ENCODE peak calls at places on chromosomes 7 and 10, in six cellular contexts. Z is lower lobe of right lung, K is PC-3, J is heart left ventricle, U is sigmoid colon, W is HL-60. O is an unnamed sample.

GRCh38 chr10:112732277-112732891 is 217.7 kb upstream of the TCF7L2 start:
- DNase-seq in Z (no peak), K (peak; percentile 10), J (no peak), U (no peak), W (no peak), O (no peak)

GRCh38 chr7:63043657-63044543 is 954.7 kb upstream of the ZNF722 start:
- DNase-seq in Z (no peak), K (no peak), J (no peak), U (no peak), W (no peak), O (no peak)

GRCh38 chr7:34043461-34044318 is 138.4 kb downstream of the BMPER start:
- DNase-seq in Z (no peak), K (no peak), J (no peak), U (no peak), W (no peak), O (no peak)

GRCh38 chr10:101485207-101485606 is 102.8 kb downstream of the POLL start:
- DNase-seq in Z (no peak), K (no peak), J (no peak), U (no peak), W (no peak), O (no peak)

GRCh38 chr7:156993925-156994235 is 16.6 kb downstream of the MNX1 start:
- DNase-seq in Z (no peak), K (no peak), J (no peak), U (no peak), W (no peak), O (no peak)

GRCh38 chr10:29926649-29927048 is 132.7 kb downstream of the JCAD start:
- DNase-seq in Z (no peak), K (peak; percentile 38), J (no peak), U (no peak), W (no peak), O (no peak)

GRCh38 chr7:151801782-151802468 is 75.0 kb downstream of the PRKAG2 start:
- DNase-seq in Z (peak; percentile 22), K (no peak), J (no peak), U (no peak), W (no peak), O (no peak)

GRCh38 chr7:70193514-70193913 is 595.2 kb downstream of the AUTS2 start:
- DNase-seq in Z (no peak), K (no peak), J (no peak), U (no peak), W (no peak), O (no peak)

GRCh38 chr7:150515752-150516151 is 1.1 kb downstream of the GIMAP7 start:
- DNase-seq in Z (no peak), K (no peak), J (no peak), U (no peak), W (no peak), O (no peak)

GRCh38 chr10:30184397-30185033 is 125.1 kb upstream of the JCAD start:
- DNase-seq in Z (no peak), K (no peak), J (no peak), U (no peak), W (no peak), O (no peak)

GRCh38 chr7:55794527-55794926 is 68.0 kb downstream of the SEPTIN14 start:
- DNase-seq in Z (no peak), K (peak; percentile 86), J (no peak), U (no peak), W (no peak), O (no peak)

GRCh38 chr7:37925620-37926019 is 5.2 kb downstream of the EPDR1 start:
- DNase-seq in Z (no peak), K (no peak), J (no peak), U (no peak), W (no peak), O (no peak)

GRCh38 chr10:91778485-91778884 is 19.7 kb upstream of the TNKS2 start:
- DNase-seq in Z (no peak), K (no peak), J (no peak), U (no peak), W (no peak), O (no peak)

GRCh38 chr7:51455086-51455485 is 138.5 kb upstream of the COBL start:
- DNase-seq in Z (no peak), K (no peak), J (no peak), U (no peak), W (no peak), O (no peak)

GRCh38 chr10:63114031-63114814 is 18.9 kb upstream of the NRBF2 start:
- DNase-seq in Z (peak; percentile 62), K (peak; percentile 87), J (peak; percentile 63), U (peak; percentile 93), W (peak; percentile 79), O (peak; percentile 82)

GRCh38 chr10:63120554-63120953 is 12.6 kb upstream of the NRBF2 start:
- DNase-seq in Z (no peak), K (no peak), J (no peak), U (no peak), W (no peak), O (no peak)

GRCh38 chr10:63110940-63111339 is 22.2 kb upstream of the NRBF2 start:
- DNase-seq in Z (no peak), K (no peak), J (no peak), U (no peak), W (no peak), O (no peak)

GRCh38 chr10:63116452-63117072 is 16.6 kb upstream of the NRBF2 start:
- DNase-seq in Z (no peak), K (peak; percentile 46), J (no peak), U (no peak), W (no peak), O (no peak)

DNA sequence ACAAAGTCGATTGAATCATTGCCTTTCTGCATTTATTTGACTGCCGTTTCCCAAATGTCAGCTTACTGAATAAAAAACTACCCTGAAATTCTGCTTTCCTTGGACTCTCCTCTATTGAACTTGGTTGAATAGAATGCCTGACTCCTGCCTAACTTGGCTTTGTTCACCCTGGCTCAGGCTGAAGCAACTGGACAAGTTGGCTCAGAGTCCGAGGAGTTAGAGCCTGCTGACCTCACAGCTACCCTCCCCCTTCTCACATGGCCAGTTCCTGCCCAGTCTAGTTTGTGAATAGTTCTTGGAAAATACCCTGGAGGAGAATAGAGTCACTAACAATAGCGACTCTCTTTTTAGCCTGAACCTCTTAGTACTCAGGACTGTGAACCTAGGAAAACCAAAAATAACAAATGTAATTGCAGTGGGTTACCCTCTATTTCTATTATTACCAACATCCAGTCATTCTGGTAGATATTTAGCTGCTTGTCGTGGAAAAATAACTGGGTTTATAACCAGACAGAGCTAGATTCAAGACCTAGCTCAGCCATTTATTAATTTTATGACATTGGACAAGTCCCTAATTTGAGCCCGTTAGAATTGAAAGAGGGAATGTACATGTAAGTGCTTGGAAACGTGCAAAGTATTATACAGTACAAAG is 17.3 kb upstream of the NRBF2 start:
- DNase-seq in Z (peak; percentile 67), K (peak; percentile 66), J (peak; percentile 69), U (peak; percentile 94), W (no peak), O (peak; percentile 72)
- TF ChIP-seq CTCF in Z (no peak), K (no peak), J (no peak), U (no peak), W (no peak), O (no peak)

GRCh38 chr7:289209-289755 is 688 bp upstream of the FOXL3 start:
- DNase-seq in Z (no peak), K (no peak), J (no peak), U (peak; percentile 45), W (no peak), O (no peak)

GRCh38 chr7:288671-289101 is 1.3 kb upstream of the FOXL3 start:
- DNase-seq in Z (peak; percentile 42), K (no peak), J (no peak), U (peak; percentile 60), W (no peak), O (no peak)

GRCh38 chr7:291302-292092 is 1.5 kb downstream of the FOXL3 start:
- DNase-seq in Z (peak; percentile 51), K (no peak), J (no peak), U (no peak), W (no peak), O (no peak)

GRCh38 chr7:289756-290553 is at the start of gene FOXL3:
- DNase-seq in Z (peak; percentile 40), K (no peak), J (no peak), U (peak; percentile 40), W (no peak), O (no peak)

GRCh38 chr7:290554-291301 is 758 bp downstream of the FOXL3 start:
- DNase-seq in Z (peak; percentile 39), K (no peak), J (no peak), U (no peak), W (no peak), O (no peak)
- H3K4me3 ChIP-seq in Z (no peak overlapping the region), K (no peak overlapping the region), J (no peak overlapping the region), U (no peak overlapping the region), W (no peak overlapping the region), O (no peak overlapping the region)

GRCh38 chr7:131224996-131225395 is 102.7 kb upstream of the MKLN1 start:
- DNase-seq in Z (no peak), K (no peak), J (no peak), U (no peak), W (no peak), O (no peak)
- H3K27me3 ChIP-seq in Z (no peaks in the 10 kb centered on the region), K (no peaks in the 10 kb centered on the region), J (no peaks in the 10 kb centered on the region), U (no peaks in the 10 kb centered on the region), W (no peaks in the 10 kb centered on the region), O (no peaks in the 10 kb centered on the region)

DNA sequence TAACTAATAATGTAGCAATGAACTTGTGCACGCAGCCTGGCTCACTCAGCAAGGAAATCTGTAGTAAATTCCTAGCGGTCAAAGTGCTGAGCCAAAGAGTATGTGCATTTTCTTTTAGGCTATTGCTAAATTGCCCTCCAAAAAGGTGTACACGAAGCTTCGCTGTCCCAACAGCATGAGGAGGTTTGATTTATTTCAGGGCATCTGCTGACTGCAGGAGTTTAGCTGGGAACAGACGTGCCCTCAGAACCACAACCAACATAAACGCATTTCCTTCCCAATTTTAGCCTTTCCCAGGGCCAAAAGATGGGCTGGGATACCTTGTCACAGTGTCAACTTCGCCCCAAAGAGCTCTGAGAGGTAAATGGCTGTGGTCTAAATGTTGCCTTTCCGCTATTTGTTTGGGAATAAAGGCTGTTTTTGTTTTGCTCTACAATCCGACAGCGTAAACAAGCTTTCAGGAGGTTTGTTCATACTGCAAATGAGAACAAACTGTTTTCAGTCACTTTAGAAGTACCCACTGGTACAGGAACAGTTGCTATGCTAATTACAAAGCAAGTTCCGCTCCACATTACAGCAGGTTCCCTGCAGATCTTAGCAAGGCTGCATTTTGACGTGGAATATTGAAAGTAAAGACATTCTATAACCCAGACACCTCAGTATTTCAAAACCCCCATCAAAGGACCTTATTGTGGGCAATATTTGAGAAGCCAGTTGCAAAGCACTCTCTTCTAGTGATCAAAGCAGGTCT is 16.7 kb downstream of the VSIR start:
- DNase-seq in Z (no peak), K (no peak), J (no peak), U (no peak), W (no peak), O (no peak)
- TF ChIP-seq CTCF in Z (no peak), K (no peak), J (no peak), U (no peak), W (no peak), O (no peak)

DNA sequence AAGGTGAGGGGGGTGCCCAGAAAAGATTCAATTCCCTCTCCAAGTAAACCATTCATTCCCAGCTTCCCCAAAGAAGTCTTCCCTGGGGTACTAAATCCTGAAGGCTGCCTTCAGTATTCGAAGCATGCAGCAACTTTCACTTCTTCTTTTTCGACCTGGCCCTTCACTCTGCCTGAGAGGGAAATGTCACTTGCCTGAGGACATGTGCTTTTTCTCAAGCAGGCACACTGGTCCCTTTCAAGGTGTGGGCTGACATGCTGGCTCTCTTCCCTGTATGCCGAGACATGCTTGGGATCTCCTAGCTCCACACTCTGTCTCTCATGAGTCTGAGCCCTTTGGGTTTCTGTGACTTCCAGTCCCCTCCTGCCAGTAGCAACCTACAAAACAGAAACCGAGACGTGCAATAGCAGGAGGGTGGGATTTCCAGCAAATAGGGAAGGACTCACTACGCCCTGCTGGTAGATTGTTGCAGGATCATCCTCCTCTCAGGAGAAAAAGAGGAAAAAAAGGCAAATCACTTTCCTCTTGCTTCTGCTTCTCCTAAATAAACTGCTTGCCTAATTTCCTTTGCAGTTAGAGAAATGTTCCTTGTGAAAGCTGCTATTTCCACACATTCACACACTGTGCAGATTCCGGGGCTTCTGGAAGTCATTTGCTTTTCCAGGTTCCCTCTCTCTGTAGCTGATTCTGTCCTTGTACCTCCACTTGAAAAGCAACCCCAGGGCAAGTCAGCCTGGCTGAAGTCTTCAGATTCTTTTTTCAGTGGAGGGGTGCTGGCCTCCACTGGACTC is 33.4 kb downstream of the FIGNL1 start:
- DNase-seq in Z (no peak), K (no peak), J (no peak), U (no peak), W (no peak), O (no peak)
- H3K4me3 ChIP-seq in Z (no peak overlapping the region), K (no peak overlapping the region), J (no peak overlapping the region), U (no peak overlapping the region), W (peak overlapping the region; percentile 5), O (no peak overlapping the region)

O was measured in prostate gland.